ENCODE peak calls at places on chromosomes 1 and 21, in four cellular contexts. K is stimulated activated CD8-positive, alpha-beta memory T cell treated with anti-CD3 and anti-CD28 coated beads, Interleukin-2, amount 100 ng/mL, for 1 hour; T is stromal cell of bone marrow; M is dermis microvascular lymphatic vessel endothelial cell. F is an unnamed sample.

GRCh38 chr1:183164350-183164749 is 21.7 kb upstream of the LAMC2 start:
- DNase-seq in K (no peak), T (no peak), M (peak; percentile 56), F (no peak)

GRCh38 chr1:59574085-59574484 is 240.7 kb upstream of the HOOK1 start:
- DNase-seq in K (no peak), T (peak; percentile 81), M (no peak), F (peak; percentile 72)

GRCh38 chr21:28936721-28937120 is 56.0 kb downstream of the LTN1 start:
- DNase-seq in K (no peak), T (no peak), M (no peak), F (no peak)

GRCh38 chr21:41962425-41962966 is 8.7 kb upstream of the C2CD2 start:
- DNase-seq in K (no peak), T (no peak), M (no peak), F (no peak)

GRCh38 chr1:33390550-33390949 is 40.3 kb downstream of the PHC2 start:
- DNase-seq in K (no peak), T (no peak), M (no peak), F (peak; percentile 79)

GRCh38 chr1:33119532-33120217 is 38.7 kb downstream of the AZIN2 start:
- DNase-seq in K (no peak), T (no peak), M (no peak), F (no peak)

GRCh38 chr1:6005276-6005917 is 13.2 kb upstream of the NPHP4 start:
- DNase-seq in K (no peak), T (no peak), M (no peak), F (no peak)

GRCh38 chr1:164961714-164962113 is 394.8 kb downstream of the LMX1A start:
- DNase-seq in K (no peak), T (no peak), M (no peak), F (no peak)

GRCh38 chr1:106459418-106459817 is 597.1 kb upstream of the PRMT6 start:
- DNase-seq in K (no peak), T (no peak), M (no peak), F (no peak)

GRCh38 chr1:172350781-172351180 is 69.7 kb upstream of the C1orf105 start:
- DNase-seq in K (no peak), T (no peak), M (no peak), F (no peak)

GRCh38 chr21:43764576-43765495 is 11.3 kb downstream of the CSTB start:
- DNase-seq in K (no peak), T (no peak), M (no peak), F (no peak)

GRCh38 chr1:240091614-240092300 is at the start of gene FMN2:
- DNase-seq in K (no peak), T (no peak), M (peak; percentile 6), F (peak; percentile 19)

GRCh38 chr1:100340494-100340893 is 11.8 kb upstream of the CDC14A start:
- DNase-seq in K (no peak), T (no peak), M (no peak), F (no peak)

GRCh38 chr1:170267317-170267716 is 121.6 kb downstream of the NTMT2 start:
- DNase-seq in K (no peak), T (no peak), M (no peak), F (no peak)

GRCh38 chr1:246875041-246876026 is 56.4 kb downstream of the AHCTF1 start:
- DNase-seq in K (no peak), T (peak; percentile 44), M (no peak), F (peak; percentile 8)

GRCh38 chr1:153288634-153289275 is 24.0 kb downstream of the PGLYRP3 start:
- DNase-seq in K (no peak), T (no peak), M (peak; percentile 10), F (no peak)

GRCh38 chr21:42923553-42924432 is 1.6 kb downstream of the ERVH48-1 start:
- DNase-seq in K (peak; percentile 26), T (peak; percentile 73), M (peak; percentile 79), F (peak; percentile 63)

GRCh38 chr1:177229781-177230180 is 59.0 kb downstream of the BRINP2 start:
- DNase-seq in K (no peak), T (no peak), M (no peak), F (no peak)

GRCh38 chr1:93180723-93181613 is at the start of gene CCDC18:
- DNase-seq in K (peak; percentile 33), T (no peak), M (peak; percentile 51), F (no peak)

GRCh38 chr1:16046865-16047264 is 3.3 kb downstream of the CLCNKB start:
- DNase-seq in K (no peak), T (no peak), M (no peak), F (no peak)

F was measured in AG09319.